ENCODE peak calls at places on chromosomes 11 and 22, in nine cellular contexts. Z is nephron progenitor cell, W is NCI-H146, E is iris pigment epithelial cell, G is nucleus accumbens, J is B cell, F is spleen, D is amygdala, P is HT1080. B is an unnamed sample.

GRCh38 chr11:59849129-59849528 is 3.8 kb upstream of the CBLIF start:
- DNase-seq in Z (no peak), W (no peak), E (no peak), G (no peak), J (no peak), F (no peak), D (no peak), P (no peak), B (no peak)

GRCh38 chr11:12201016-12201985 is 90.9 kb downstream of the MICAL2 start:
- DNase-seq in Z (no peak), W (peak), E (peak), G (no peak), J (no peak), F (no peak), D (no peak), P (peak), B (no peak)

GRCh38 chr22:34877506-34877905 is 188.5 kb upstream of the ISX start:
- DNase-seq in Z (no peak), W (no peak), E (no peak), G (no peak), J (no peak), F (no peak), D (no peak), P (no peak), B (no peak)

GRCh38 chr11:132158091-132158490 is 787.7 kb downstream of the NTM start:
- DNase-seq in Z (no peak), W (peak), E (peak), G (no peak), J (no peak), F (no peak), D (no peak), P (peak), B (peak)

GRCh38 chr11:12529041-12529440 is 145.2 kb upstream of the TEAD1 start:
- DNase-seq in Z (no peak), W (no peak), E (peak), G (no peak), J (no peak), F (no peak), D (no peak), P (no peak), B (no peak)

GRCh38 chr22:17606472-17606871 is 22.1 kb downstream of the ATP6V1E1 start:
- DNase-seq in Z (no peak), W (no peak), E (peak), G (no peak), J (no peak), F (peak), D (no peak), P (no peak), B (no peak)

GRCh38 chr11:110362916-110363574 is 66.6 kb upstream of the RDX start:
- DNase-seq in Z (peak), W (peak), E (no peak), G (no peak), J (no peak), F (no peak), D (no peak), P (peak), B (peak)

GRCh38 chr11:114412946-114413345 is 12.5 kb downstream of the RBM7 start:
- DNase-seq in Z (no peak), W (no peak), E (no peak), G (no peak), J (no peak), F (no peak), D (no peak), P (no peak), B (no peak)

GRCh38 chr22:36405671-36406070 is 17.9 kb upstream of the MYH9 start:
- DNase-seq in Z (no peak), W (no peak), E (no peak), G (no peak), J (peak), F (peak), D (no peak), P (peak), B (no peak)